ENCODE peak calls at places on chromosomes 1 and 21, in five cellular contexts. G is HS-5, F is WTC11, E is activated gamma-delta T cell treated with Interleukin-2 at 50 U/mL for 16 hours, L is K562. S is an unnamed sample.

GRCh38 chr1:236204656-236205055 is 62.3 kb downstream of the GPR137B start:
- DNase-seq in G (peak; percentile 49), F (no peak), E (no peak), L (no peak), S (no peak)

GRCh38 chr1:32878637-32879041 is 7.7 kb upstream of the HPCA start:
- DNase-seq in G (no peak), F (no peak), E (no peak), L (peak; percentile 12), S (no peak)

GRCh38 chr1:17212009-17212408 is 7.1 kb downstream of the PADI1 start:
- DNase-seq in G (no peak), F (no peak), E (no peak), L (no peak), S (no peak)

GRCh38 chr1:165114022-165114888 is 242.3 kb downstream of the LMX1A start:
- DNase-seq in G (peak; percentile 28), F (peak; percentile 72), E (no peak), L (peak; percentile 24), S (no peak)

GRCh38 chr1:33237579-33237978 is 18.7 kb upstream of the ZNF362 start:
- DNase-seq in G (no peak), F (no peak), E (no peak), L (no peak), S (no peak)

GRCh38 chr1:21385022-21385421 is 54.9 kb upstream of the NBPF3 start:
- DNase-seq in G (no peak), F (no peak), E (no peak), L (no peak), S (no peak)

GRCh38 chr1:40861227-40862003 is 748 bp downstream of the CITED4 start:
- DNase-seq in G (no peak), F (peak; percentile 45), E (peak; percentile 17), L (no peak), S (no peak)

GRCh38 chr1:167101754-167102153 is 7.9 kb downstream of the STYXL2 start:
- DNase-seq in G (no peak), F (no peak), E (no peak), L (no peak), S (no peak)

GRCh38 chr1:61109158-61109557 is 26.8 kb downstream of the NFIA start:
- DNase-seq in G (no peak), F (no peak), E (no peak), L (no peak), S (no peak)

GRCh38 chr21:17488620-17489019 is 24.2 kb upstream of the CXADR start:
- DNase-seq in G (no peak), F (no peak), E (no peak), L (no peak), S (no peak)

GRCh38 chr21:32888971-32889370 is 117.4 kb upstream of the PAXBP1 start:
- DNase-seq in G (peak; percentile 38), F (no peak), E (no peak), L (no peak), S (no peak)

GRCh38 chr1:87956072-87956471 is 627.4 kb downstream of the LMO4 start:
- DNase-seq in G (peak; percentile 96), F (no peak), E (no peak), L (no peak), S (no peak)

GRCh38 chr1:33220701-33221384 is 35.4 kb upstream of the ZNF362 start:
- DNase-seq in G (no peak), F (peak; percentile 28), E (no peak), L (no peak), S (no peak)

GRCh38 chr1:184163674-184164470 is 112.3 kb downstream of the TSEN15 start:
- DNase-seq in G (no peak), F (no peak), E (no peak), L (no peak), S (no peak)

GRCh38 chr21:27700974-27701614 is 734.2 kb upstream of the ADAMTS5 start:
- DNase-seq in G (peak; percentile 74), F (peak; percentile 81), E (peak; percentile 34), L (peak; percentile 34), S (peak; percentile 52)

GRCh38 chr1:160491017-160491416 is 32.0 kb downstream of the SLAMF6 start:
- DNase-seq in G (no peak), F (peak; percentile 14), E (no peak), L (no peak), S (no peak)

S was measured in CMK.